ENCODE peak calls at places on chromosomes 6 and 20, in four cellular contexts. U is GM23248; H is activated CD4-positive, alpha-beta T cell treated with anti-CD3 and anti-CD28 coated beads for 48 hours; Q is BE2C. W is an unnamed sample.
A peak's percentile ranks its signal among the peaks of the same experiment; 100 is the strongest.

GRCh38 chr20:37355252-37356180 is 9.6 kb downstream of the SRC start:
- DNase-seq in H (no peak), Q (no peak), U (no peak), W (no peak)

GRCh38 chr6:89518352-89519055 is 85.6 kb downstream of the ANKRD6 start:
- DNase-seq in Q (no peak), U (no peak), H (no peak), W (peak; percentile 29)

GRCh38 chr6:150333592-150333954 is 35.2 kb upstream of the IYD start:
- DNase-seq in H (no peak), Q (no peak), U (no peak), W (no peak)

GRCh38 chr20:54794110-54794509 is 318.7 kb downstream of the DOK5 start:
- DNase-seq in U (no peak), Q (no peak), H (no peak), W (no peak)

GRCh38 chr6:38636027-38636426 is 3.7 kb downstream of the BTBD9 start:
- DNase-seq in H (no peak), Q (no peak), U (no peak), W (no peak)

GRCh38 chr20:43666376-43667328 is at the start of gene MYBL2:
- DNase-seq in U (peak; percentile 86), Q (peak; percentile 84), H (peak; percentile 81), W (peak; percentile 49)

GRCh38 chr6:2482773-2483172 is 237.4 kb upstream of the GMDS start:
- DNase-seq in Q (no peak), H (peak; percentile 13), U (no peak), W (no peak)

GRCh38 chr6:151036869-151037680 is 171.6 kb downstream of the MTHFD1L start:
- DNase-seq in Q (no peak), U (peak; percentile 44), H (peak; percentile 41), W (peak; percentile 15)

GRCh38 chr6:22600059-22600458 is 30.7 kb downstream of the HDGFL1 start:
- DNase-seq in H (no peak), U (no peak), Q (no peak), W (no peak)

GRCh38 chr20:48668451-48668946 is 159.3 kb downstream of the PREX1 start:
- DNase-seq in H (no peak), U (no peak), Q (peak; percentile 62), W (no peak)

GRCh38 chr6:6931047-6932025 is 176.4 kb upstream of the RREB1 start:
- DNase-seq in Q (no peak), H (no peak), U (no peak), W (no peak)

GRCh38 chr20:25319241-25320034 is 71.2 kb downstream of the ABHD12 start:
- DNase-seq in Q (no peak), U (no peak), H (no peak), W (no peak)

GRCh38 chr6:157047951-157048350 is 270.8 kb downstream of the ARID1B start:
- DNase-seq in H (no peak), Q (no peak), U (no peak), W (no peak)

GRCh38 chr6:38034269-38034914 is 214.9 kb downstream of the ZFAND3 start:
- DNase-seq in U (peak; percentile 63), H (no peak), Q (no peak), W (peak; percentile 49)